ENCODE peak calls at places on chromosome 1, in six cellular contexts. J is ureter, S is AG08396, D is lower lobe of right lung, V is esophagus squamous epithelium, F is colonic mucosa. L is an unnamed sample.
A peak's percentile ranks its signal among the peaks of the same experiment; 100 is the strongest.

GRCh38 chr1:197464039-197464438 is 196.0 kb downstream of the CRB1 start:
- DNase-seq in F (no peak), V (no peak), S (peak; percentile 9), J (no peak), D (no peak), L (peak; percentile 52)

GRCh38 chr1:98458514-98459259 is 202.8 kb upstream of the SNX7 start:
- DNase-seq in S (no peak), V (no peak), F (no peak), D (no peak), J (no peak), L (no peak)

GRCh38 chr1:26994772-26995625 is 1.5 kb downstream of the TRNP1 start:
- DNase-seq in D (no peak), J (no peak), S (no peak), F (no peak), V (no peak), L (peak; percentile 67)

GRCh38 chr1:9028921-9029715 is 2.9 kb upstream of the SLC2A7 start:
- DNase-seq in S (no peak), J (no peak), F (no peak), D (no peak), V (no peak), L (no peak)

GRCh38 chr1:178172939-178173338 is 79.0 kb downstream of the RASAL2 start:
- DNase-seq in V (no peak), S (peak; percentile 26), J (no peak), F (no peak), D (no peak), L (no peak)

GRCh38 chr1:118113261-118113660 is 71.8 kb downstream of the SPAG17 start:
- DNase-seq in S (no peak), J (no peak), D (no peak), V (no peak), F (no peak), L (peak; percentile 76)

GRCh38 chr1:67838180-67838912 is 5.1 kb upstream of the GNG12 start:
- DNase-seq in J (no peak), V (no peak), D (no peak), S (no peak), F (no peak), L (no peak)

GRCh38 chr1:204098683-204099082 is 25.8 kb downstream of the SOX13 start:
- DNase-seq in D (no peak), F (no peak), S (no peak), J (no peak), V (no peak), L (no peak)

GRCh38 chr1:1014896-1015681 is 1.8 kb downstream of the ISG15 start:
- DNase-seq in S (no peak), V (no peak), F (no peak), J (no peak), D (no peak), L (no peak)

GRCh38 chr1:51189421-51190073 is 46.5 kb upstream of the RNF11 start:
- DNase-seq in J (no peak), V (no peak), F (peak; percentile 34), S (peak; percentile 72), D (no peak), L (peak; percentile 84)

GRCh38 chr1:29805122-29805895 is 569.0 kb downstream of the PTPRU start:
- DNase-seq in F (peak; percentile 7), S (no peak), J (peak; percentile 10), V (no peak), D (no peak), L (no peak)

GRCh38 chr1:73576084-73576483 is 621.9 kb downstream of the LRRIQ3 start:
- DNase-seq in D (no peak), V (no peak), F (no peak), J (no peak), S (no peak), L (no peak)

GRCh38 chr1:205579711-205580110 is 52.1 kb downstream of the ELK4 start:
- DNase-seq in D (no peak), V (no peak), S (no peak), J (peak; percentile 23), F (peak; percentile 15), L (no peak)